ENCODE peak calls at places on chromosomes 1 and 21, in nine cellular contexts. O is brain microvascular endothelial cell, E is kidney, M is cardiac fibroblast, U is cardiac muscle cell, P is hepatocyte, I is IMR-90, C is Peyer's patch, S is mammary epithelial cell. N is an unnamed sample.

GRCh38 chr21:43942621-43943020 is 69.5 kb upstream of the TRAPPC10 start:
- DNase-seq in O (no peak), E (no peak), M (no peak), U (no peak), P (no peak), I (no peak), C (no peak), S (no peak), N (no peak)

GRCh38 chr1:178456472-178456871 is 40.3 kb downstream of the CLEC20A start:
- DNase-seq in O (no peak), E (no peak), M (no peak), U (no peak), P (no peak), I (no peak), C (no peak), S (no peak), N (no peak)

GRCh38 chr21:46323710-46324389 is at the start of the genes C21orf58 and PCNT:
- DNase-seq in O (peak), E (peak), M (peak), U (peak), P (peak), I (peak), C (peak), S (peak), N (peak)

GRCh38 chr1:52296345-52296744 is 69.7 kb downstream of the CC2D1B start:
- DNase-seq in O (peak), E (no peak), M (peak), U (peak), P (peak), I (peak), C (no peak), S (peak), N (peak)

GRCh38 chr21:30613836-30614235 is at the start of gene KRTAP6-1:
- DNase-seq in O (no peak), E (no peak), M (no peak), U (no peak), P (no peak), I (no peak), C (no peak), S (no peak), N (no peak)

GRCh38 chr1:36651176-36651910 is 168.6 kb upstream of the CSF3R start:
- DNase-seq in O (no peak), E (no peak), M (no peak), U (no peak), P (no peak), I (no peak), C (no peak), S (no peak), N (no peak)

GRCh38 chr1:161017756-161018630 is 3.0 kb downstream of the F11R start:
- DNase-seq in O (no peak), E (no peak), M (no peak), U (no peak), P (no peak), I (no peak), C (no peak), S (no peak), N (no peak)

GRCh38 chr21:27838585-27838984 is 871.7 kb upstream of the ADAMTS5 start:
- DNase-seq in O (no peak), E (no peak), M (no peak), U (no peak), P (no peak), I (no peak), C (no peak), S (no peak), N (no peak)

GRCh38 chr1:241647658-241648057 is 4.4 kb upstream of the WDR64 start:
- DNase-seq in O (no peak), E (no peak), M (peak), U (no peak), P (no peak), I (no peak), C (no peak), S (peak), N (no peak)

GRCh38 chr1:154987326-154987725 is 4.2 kb downstream of the FLAD1 start:
- DNase-seq in O (no peak), E (no peak), M (peak), U (peak), P (no peak), I (no peak), C (no peak), S (no peak), N (no peak)

GRCh38 chr1:116762781-116763115 is 8.5 kb downstream of the CD2 start:
- DNase-seq in O (no peak), E (no peak), M (no peak), U (no peak), P (no peak), I (no peak), C (no peak), S (no peak), N (no peak)

GRCh38 chr1:182784556-182785171 is 4.9 kb upstream of the NPL start:
- DNase-seq in O (peak), E (no peak), M (peak), U (peak), P (peak), I (peak), C (no peak), S (peak), N (no peak)

GRCh38 chr1:202276920-202277319 is 64.8 kb downstream of the UBE2T start:
- DNase-seq in O (no peak), E (no peak), M (no peak), U (no peak), P (no peak), I (no peak), C (no peak), S (no peak), N (no peak)

GRCh38 chr1:6612641-6613360 is 730 bp upstream of the PHF13 start:
- DNase-seq in O (peak), E (peak), M (peak), U (peak), P (peak), I (peak), C (no peak), S (peak), N (no peak)

GRCh38 chr1:184395370-184395769 is 8.5 kb downstream of the C1orf21 start:
- DNase-seq in O (no peak), E (no peak), M (no peak), U (no peak), P (no peak), I (no peak), C (no peak), S (no peak), N (no peak)

GRCh38 chr1:20884513-20884912 is 97.4 kb upstream of the HP1BP3 start:
- DNase-seq in O (no peak), E (no peak), M (no peak), U (peak), P (no peak), I (no peak), C (no peak), S (no peak), N (no peak)

GRCh38 chr1:223299553-223299952 is 64.4 kb downstream of the SUSD4 start:
- DNase-seq in O (no peak), E (no peak), M (no peak), U (no peak), P (no peak), I (no peak), C (no peak), S (no peak), N (no peak)

DNA sequence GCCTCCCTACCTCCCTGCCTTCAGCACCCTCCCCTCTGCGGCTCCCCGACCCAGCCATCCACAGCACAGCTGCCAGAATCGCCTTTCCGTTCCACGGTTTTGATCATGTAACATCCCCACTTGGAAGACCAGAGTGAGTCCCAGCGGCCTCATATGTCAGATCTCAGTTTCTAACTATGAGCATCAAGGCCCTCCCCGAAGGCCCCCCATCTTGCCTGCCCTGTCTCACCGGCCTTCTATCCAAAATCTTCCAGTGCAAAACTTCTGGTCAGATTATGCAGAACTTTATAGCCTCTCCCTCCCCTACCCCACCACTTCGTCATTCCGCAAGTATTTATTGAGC is 20.3 kb upstream of the LMX1A start:
- DNase-seq in O (no peak), E (no peak), M (no peak), U (no peak), P (no peak), I (no peak), C (no peak), S (no peak), N (no peak)
- H3K4me3 ChIP-seq in O (no peak), E (peak), M (peak), U (no peak), P (peak), I (no peak), C (peak), S (peak), N (peak)

DNA sequence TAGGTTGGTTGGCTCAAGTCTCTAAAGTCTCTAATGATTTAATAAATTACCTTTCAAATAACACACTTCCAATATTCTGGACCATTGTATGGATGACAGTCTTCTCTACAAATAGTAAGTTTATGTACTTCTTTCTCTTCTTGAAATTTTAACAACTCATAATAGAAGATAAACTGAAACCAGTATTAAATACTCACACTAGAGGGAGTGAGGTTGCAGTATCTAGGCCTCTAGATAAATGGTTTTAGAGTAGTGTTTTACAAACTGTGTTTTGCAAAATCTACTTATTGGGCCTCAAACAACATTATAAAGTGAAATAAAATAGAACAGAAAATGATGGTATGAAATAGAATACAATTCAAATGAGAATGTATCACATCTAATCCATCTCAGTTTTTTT is 479.9 kb upstream of the BRINP3 start:
- DNase-seq in O (no peak), E (no peak), M (no peak), U (peak), P (no peak), I (peak), C (no peak), S (no peak), N (no peak)
- TF ChIP-seq CTCF in O (no peak), E (no peak), M (no peak), U (no peak), P (peak), I (peak), C (no peak), S (no peak), N (no peak)

DNA sequence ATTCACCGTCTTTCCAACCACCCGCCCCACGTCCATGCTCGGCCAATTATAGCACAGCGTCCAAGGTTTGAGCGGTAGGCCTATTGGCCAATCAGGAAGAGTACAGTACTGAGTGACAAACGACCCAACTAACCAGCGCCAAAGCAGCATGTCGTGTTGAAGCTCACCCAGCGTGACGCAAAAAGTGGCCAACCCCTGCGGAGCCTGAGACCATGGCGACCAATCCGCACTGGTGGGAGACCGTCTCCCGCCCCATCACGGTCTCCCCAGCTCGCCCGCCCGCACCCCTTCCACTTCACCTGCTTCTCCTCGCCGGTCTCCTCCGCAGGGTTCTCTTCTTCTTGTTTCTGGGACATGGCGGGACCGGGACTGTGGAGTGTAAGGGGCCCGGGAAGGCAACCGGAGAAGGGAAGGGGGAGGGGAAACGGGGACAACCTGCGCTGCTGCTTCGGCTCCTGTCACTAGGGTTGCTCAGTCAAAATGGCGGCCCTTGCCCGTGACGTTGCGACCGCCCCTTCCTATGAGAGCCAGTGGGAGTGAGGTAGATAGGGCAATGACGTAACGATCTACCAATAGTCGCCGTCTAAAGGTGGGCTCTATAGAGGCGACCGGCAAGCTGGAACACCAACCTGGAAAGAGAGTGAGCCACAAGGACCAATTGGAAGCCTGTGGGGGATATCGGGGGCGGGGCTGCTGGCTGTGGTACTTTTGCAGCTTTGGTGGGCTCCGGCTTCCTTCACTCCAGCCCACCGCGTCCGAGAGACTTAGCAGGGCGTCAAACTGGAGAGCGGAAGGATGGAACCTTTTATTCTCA is at the start of gene ENSA:
- DNase-seq in O (peak), E (peak), M (peak), U (peak), P (peak), I (peak), C (peak), S (peak), N (peak)
- H3K4me3 ChIP-seq in O (peak), E (peak), M (peak), U (peak), P (peak), I (peak), C (peak), S (peak), N (peak)

GRCh38 chr1:44294588-44295007 is 60.5 kb downstream of the ERI3 start:
- DNase-seq in O (peak), E (peak), M (peak), U (peak), P (peak), I (peak), C (peak), S (no peak), N (no peak)
- TF ChIP-seq CTCF in O (peak), E (peak), M (peak), U (peak), P (peak), I (peak), C (peak), S (no peak), N (peak)

GRCh38 chr1:228379165-228379460 is 27.5 kb downstream of the TRIM11 start:
- DNase-seq in O (peak), E (no peak), M (peak), U (no peak), P (peak), I (no peak), C (peak), S (no peak), N (no peak)

GRCh38 chr1:228378453-228379164 is 28.0 kb downstream of the TRIM11 start:
- DNase-seq in O (peak), E (peak), M (peak), U (peak), P (peak), I (peak), C (peak), S (peak), N (no peak)

GRCh38 chr1:228376262-228376628 is 30.4 kb downstream of the TRIM11 start:
- DNase-seq in O (no peak), E (no peak), M (peak), U (no peak), P (no peak), I (no peak), C (no peak), S (no peak), N (no peak)

GRCh38 chr1:228376651-228377631 is 29.7 kb downstream of the TRIM11 start:
- DNase-seq in O (no peak), E (peak), M (no peak), U (no peak), P (no peak), I (no peak), C (peak), S (no peak), N (no peak)

GRCh38 chr1:228377664-228378452 is 28.8 kb downstream of the TRIM11 start:
- DNase-seq in O (no peak), E (peak), M (no peak), U (no peak), P (no peak), I (no peak), C (peak), S (no peak), N (no peak)
- H3K4me3 ChIP-seq in O (peak), E (peak), M (peak), U (peak), P (no peak), I (no peak), C (peak), S (peak), N (no peak)

GRCh38 chr1:25486602-25487001 is 55.9 kb downstream of the MACO1 start:
- DNase-seq in O (no peak), E (no peak), M (peak), U (peak), P (no peak), I (peak), C (no peak), S (peak), N (no peak)
- TF ChIP-seq CTCF in O (peak), E (no peak), M (peak), U (peak), P (no peak), I (peak), C (no peak), S (no peak), N (no peak)

DNA sequence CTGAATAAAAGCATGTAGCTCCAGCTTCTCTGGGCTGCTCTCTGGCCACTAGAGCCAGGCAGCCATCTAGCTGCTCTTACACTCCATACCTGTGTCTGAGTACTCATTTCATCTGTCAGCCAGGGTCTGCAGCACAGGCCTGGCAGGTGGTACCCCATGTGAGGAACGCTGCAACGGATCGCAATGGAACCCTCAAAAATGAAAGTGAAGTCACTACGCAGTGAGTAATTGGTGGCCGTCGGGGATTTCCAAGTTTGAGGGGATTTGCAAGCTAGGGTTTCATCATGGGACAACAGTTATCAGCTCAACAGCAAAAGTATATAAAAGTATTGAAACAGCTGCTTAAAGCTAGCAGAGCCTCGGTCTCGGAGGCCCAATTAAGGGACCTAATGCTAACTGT is 186.7 kb downstream of the HFM1 start:
- DNase-seq in O (no peak), E (no peak), M (no peak), U (no peak), P (no peak), I (no peak), C (no peak), S (no peak), N (no peak)
- H3K4me3 ChIP-seq in O (no peak), E (no peak), M (no peak), U (no peak), P (no peak), I (no peak), C (no peak), S (no peak), N (no peak)